ENCODE peak calls at places on chromosome 9, in nine cellular contexts. P is NCI-H1436, G is AG08396, X is globus pallidus, D is KBM-7, B is AG10803, R is DMS53, I is NCI-H460, Z is DMS79. Q is an unnamed sample.

GRCh38 chr9:135211524-135211890 is 124.0 kb downstream of the OLFM1 start:
- DNase-seq in P (no peak), G (no peak), X (no peak), D (no peak), B (no peak), R (no peak), I (no peak), Z (no peak), Q (no peak)

GRCh38 chr9:135978650-135979461 is 17.7 kb upstream of the UBAC1 start:
- DNase-seq in P (no peak), G (peak), X (no peak), D (no peak), B (no peak), R (peak), I (no peak), Z (no peak), Q (no peak)

GRCh38 chr9:131951155-131951554 is 128.5 kb downstream of the MED27 start:
- DNase-seq in P (no peak), G (no peak), X (no peak), D (no peak), B (no peak), R (no peak), I (no peak), Z (no peak), Q (no peak)

GRCh38 chr9:70257991-70258691 is 637 bp upstream of the SMC5 start:
- DNase-seq in P (peak), G (peak), X (peak), D (no peak), B (peak), R (peak), I (no peak), Z (peak), Q (no peak)

GRCh38 chr9:137670391-137671195 is 51.8 kb downstream of the EHMT1 start:
- DNase-seq in P (no peak), G (no peak), X (no peak), D (no peak), B (no peak), R (peak), I (no peak), Z (no peak), Q (no peak)

GRCh38 chr9:124475868-124476690 is 25.8 kb downstream of the ADGRD2 start:
- DNase-seq in P (peak), G (no peak), X (no peak), D (no peak), B (no peak), R (no peak), I (no peak), Z (no peak), Q (no peak)

GRCh38 chr9:97046228-97046627 is 7.3 kb upstream of the CTSV start:
- DNase-seq in P (peak), G (peak), X (no peak), D (no peak), B (no peak), R (peak), I (no peak), Z (no peak), Q (peak)

GRCh38 chr9:132235894-132236661 is 74.2 kb downstream of the NTNG2 start:
- DNase-seq in P (peak), G (peak), X (peak), D (peak), B (peak), R (peak), I (peak), Z (peak), Q (peak)

GRCh38 chr9:127614961-127615360 is 2.9 kb downstream of the STXBP1 start:
- DNase-seq in P (no peak), G (no peak), X (no peak), D (no peak), B (peak), R (no peak), I (no peak), Z (no peak), Q (no peak)

GRCh38 chr9:34463098-34463900 is 4.7 kb downstream of the DNAI1 start:
- DNase-seq in P (no peak), G (peak), X (no peak), D (peak), B (peak), R (no peak), I (no peak), Z (peak), Q (no peak)

GRCh38 chr9:106883030-106883429 is 20.1 kb downstream of the ZNF462 start:
- DNase-seq in P (no peak), G (no peak), X (no peak), D (no peak), B (no peak), R (peak), I (no peak), Z (no peak), Q (no peak)

GRCh38 chr9:93254806-93255519 is 71.0 kb downstream of the WNK2 start:
- DNase-seq in P (no peak), G (no peak), X (peak), D (no peak), B (no peak), R (no peak), I (no peak), Z (peak), Q (no peak)

GRCh38 chr9:128683340-128684064 is 5.5 kb upstream of the SET start:
- DNase-seq in P (no peak), G (peak), X (no peak), D (peak), B (peak), R (peak), I (no peak), Z (no peak), Q (no peak)

GRCh38 chr9:109118802-109119438 is 827 bp downstream of the TMEM245 start:
- DNase-seq in P (no peak), G (peak), X (no peak), D (peak), B (peak), R (no peak), I (no peak), Z (no peak), Q (no peak)

GRCh38 chr9:112299514-112299913 is 33.9 kb downstream of the PTBP3 start:
- DNase-seq in P (no peak), G (peak), X (no peak), D (peak), B (peak), R (peak), I (no peak), Z (no peak), Q (no peak)

GRCh38 chr9:133945314-133945975 is 46.7 kb downstream of the VAV2 start:
- DNase-seq in P (no peak), G (no peak), X (no peak), D (no peak), B (no peak), R (no peak), I (no peak), Z (no peak), Q (no peak)

GRCh38 chr9:13716620-13717019 is 437.1 kb upstream of the MPDZ start:
- DNase-seq in P (no peak), G (no peak), X (no peak), D (no peak), B (no peak), R (no peak), I (no peak), Z (no peak), Q (no peak)

GRCh38 chr9:2819165-2819564 is 24.7 kb downstream of the PUM3 start:
- DNase-seq in P (no peak), G (no peak), X (no peak), D (no peak), B (no peak), R (no peak), I (no peak), Z (no peak), Q (no peak)

GRCh38 chr9:5453004-5453403 is 2.7 kb downstream of the CD274 start:
- DNase-seq in P (no peak), G (no peak), X (no peak), D (no peak), B (no peak), R (no peak), I (no peak), Z (no peak), Q (no peak)

GRCh38 chr9:36450110-36450732 is 50.2 kb upstream of the RNF38 start:
- DNase-seq in P (peak), G (peak), X (peak), D (peak), B (peak), R (peak), I (peak), Z (peak), Q (peak)

GRCh38 chr9:114093761-114094505 is 5.2 kb downstream of the KIF12 start:
- DNase-seq in P (no peak), G (no peak), X (no peak), D (no peak), B (no peak), R (no peak), I (no peak), Z (no peak), Q (no peak)

GRCh38 chr9:20043461-20043860 is 254.6 kb upstream of the SLC24A2 start:
- DNase-seq in P (no peak), G (no peak), X (no peak), D (no peak), B (no peak), R (no peak), I (no peak), Z (no peak), Q (no peak)

Q was measured in SW 1271.